ENCODE peak calls at places on chromosomes 16 and 17, in four cellular contexts. One of them, this sample, is unnamed.
A peak's percentile ranks its signal among the peaks of the same experiment; 100 is the strongest.

GRCh38 chr17:72730091-72730490 is 362.4 kb downstream of the SLC39A11 start:
- DNase-seq in AG09309: no peak
- DNase-seq in Caco-2: no peak
- DNase-seq in dorsolateral prefrontal cortex: no peak
- DNase-seq in this sample: no peak

GRCh38 chr16:66408181-66409048 is 18.7 kb upstream of the BEAN1 start:
- DNase-seq in AG09309: no peak
- DNase-seq in Caco-2: no peak
- DNase-seq in dorsolateral prefrontal cortex: no peak
- DNase-seq in this sample: peak; percentile 40

GRCh38 chr17:38600416-38600815 is 5.3 kb downstream of the SRCIN1 start:
- DNase-seq in AG09309: no peak
- DNase-seq in Caco-2: no peak
- DNase-seq in dorsolateral prefrontal cortex: no peak
- DNase-seq in this sample: no peak

GRCh38 chr16:68022278-68022727 is 729 bp downstream of the DDX28 start:
- DNase-seq in AG09309: no peak
- DNase-seq in Caco-2: no peak
- DNase-seq in dorsolateral prefrontal cortex: peak; percentile 6
- DNase-seq in this sample: no peak

GRCh38 chr16:12208341-12209035 is 232.0 kb downstream of the SNX29 start:
- DNase-seq in AG09309: no peak
- DNase-seq in Caco-2: no peak
- DNase-seq in dorsolateral prefrontal cortex: no peak
- DNase-seq in this sample: no peak

GRCh38 chr16:7650446-7650845 is 317.8 kb downstream of the RBFOX1 start:
- DNase-seq in AG09309: no peak
- DNase-seq in Caco-2: no peak
- DNase-seq in dorsolateral prefrontal cortex: no peak
- DNase-seq in this sample: no peak

GRCh38 chr17:2911035-2911754 is 115.0 kb downstream of the RAP1GAP2 start:
- DNase-seq in AG09309: no peak
- DNase-seq in Caco-2: no peak
- DNase-seq in dorsolateral prefrontal cortex: no peak
- DNase-seq in this sample: no peak

GRCh38 chr16:49603956-49604355 is 230.4 kb downstream of the C16orf78 start:
- DNase-seq in AG09309: no peak
- DNase-seq in Caco-2: no peak
- DNase-seq in dorsolateral prefrontal cortex: no peak
- DNase-seq in this sample: no peak

GRCh38 chr17:74392848-74393247 is 25.5 kb downstream of the GPR142 start:
- DNase-seq in AG09309: no peak
- DNase-seq in Caco-2: no peak
- DNase-seq in dorsolateral prefrontal cortex: no peak
- DNase-seq in this sample: no peak

GRCh38 chr16:48164907-48165715 is 9.3 kb upstream of the ABCC12 start:
- DNase-seq in AG09309: no peak
- DNase-seq in Caco-2: peak; percentile 86
- DNase-seq in dorsolateral prefrontal cortex: peak; percentile 69
- DNase-seq in this sample: peak; percentile 48
- TF ChIP-seq CTCF in AG09309: peak; percentile 89
- TF ChIP-seq CTCF in Caco-2: peak; percentile 91
- TF ChIP-seq CTCF in dorsolateral prefrontal cortex: peak; percentile 90
- TF ChIP-seq CTCF in this sample: peak; percentile 70

GRCh38 chr16:89491974-89492687 is 1.8 kb upstream of the ANKRD11 start:
- DNase-seq in AG09309: no peak
- DNase-seq in Caco-2: no peak
- DNase-seq in dorsolateral prefrontal cortex: no peak
- DNase-seq in this sample: no peak
- H3K4me3 ChIP-seq in AG09309: peak overlapping the region; percentile 75
- H3K4me3 ChIP-seq in Caco-2: peak overlapping the region; percentile 65
- H3K4me3 ChIP-seq in dorsolateral prefrontal cortex: peak overlapping the region; percentile 100
- H3K4me3 ChIP-seq in this sample: peak overlapping the region; percentile 86

GRCh38 chr17:42980766-42981397 is 517 bp downstream of the RUNDC1 start:
- DNase-seq in AG09309: no peak
- DNase-seq in Caco-2: peak; percentile 82
- DNase-seq in dorsolateral prefrontal cortex: peak; percentile 57
- DNase-seq in this sample: no peak
- TF ChIP-seq CTCF in AG09309: no peak
- TF ChIP-seq CTCF in Caco-2: no peak
- TF ChIP-seq CTCF in dorsolateral prefrontal cortex: no peak
- TF ChIP-seq CTCF in this sample: no peak

GRCh38 chr17:42681976-42682375 is 333 bp upstream of the CCR10 start:
- DNase-seq in AG09309: no peak
- DNase-seq in Caco-2: no peak
- DNase-seq in dorsolateral prefrontal cortex: no peak
- DNase-seq in this sample: no peak
- H3K4me3 ChIP-seq in AG09309: peak overlapping the region; percentile 69
- H3K4me3 ChIP-seq in Caco-2: peak overlapping the region; percentile 42
- H3K4me3 ChIP-seq in dorsolateral prefrontal cortex: peak overlapping the region; percentile 68
- H3K4me3 ChIP-seq in this sample: peak overlapping the region; percentile 58

DNA sequence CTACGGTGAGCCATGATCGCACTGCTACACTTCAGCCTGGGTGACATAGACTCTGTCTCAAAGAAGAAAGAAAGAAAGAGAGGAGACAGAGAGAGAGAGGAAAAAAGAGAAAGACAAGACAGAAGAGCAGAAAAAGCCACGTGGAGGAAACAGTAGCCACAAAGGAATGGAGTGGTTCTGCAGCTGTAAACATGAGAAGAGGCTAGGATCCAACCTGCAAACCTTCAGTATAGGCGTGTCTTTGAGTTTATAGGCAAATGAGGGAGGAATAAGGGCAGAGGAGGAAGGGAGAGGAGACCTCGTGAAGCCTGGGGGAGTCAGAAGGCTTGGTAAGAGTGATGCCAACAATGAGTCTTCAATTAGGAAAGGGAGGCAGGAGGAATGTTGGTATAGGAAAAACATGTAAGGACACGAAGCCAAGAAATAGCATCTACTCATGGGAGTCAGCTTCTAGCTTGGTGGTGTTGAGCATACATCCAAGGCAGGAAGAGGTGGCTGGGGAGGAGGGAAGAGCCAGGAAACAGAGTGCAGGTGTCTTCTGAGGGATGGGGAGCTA is 3.9 kb downstream of the MED9 start:
- DNase-seq in AG09309: no peak
- DNase-seq in Caco-2: no peak
- DNase-seq in dorsolateral prefrontal cortex: no peak
- DNase-seq in this sample: no peak
- TF ChIP-seq CTCF in AG09309: no peak
- TF ChIP-seq CTCF in Caco-2: no peak
- TF ChIP-seq CTCF in dorsolateral prefrontal cortex: no peak
- TF ChIP-seq CTCF in this sample: no peak

GRCh38 chr16:57800213-57801097 is 1.8 kb downstream of the KIFC3 start:
- DNase-seq in AG09309: no peak
- DNase-seq in Caco-2: no peak
- DNase-seq in dorsolateral prefrontal cortex: no peak
- DNase-seq in this sample: no peak
- H3K4me3 ChIP-seq in AG09309: peak overlapping the region; percentile 82
- H3K4me3 ChIP-seq in Caco-2: no peak overlapping the region
- H3K4me3 ChIP-seq in dorsolateral prefrontal cortex: peak overlapping the region; percentile 73
- H3K4me3 ChIP-seq in this sample: peak overlapping the region; percentile 79

GRCh38 chr17:47745037-47745380 is 12.0 kb downstream of the TBX21 start:
- DNase-seq in AG09309: no peak
- DNase-seq in Caco-2: no peak
- DNase-seq in dorsolateral prefrontal cortex: no peak
- DNase-seq in this sample: no peak

GRCh38 chr17:47744168-47745036 is 11.4 kb downstream of the TBX21 start:
- DNase-seq in AG09309: no peak
- DNase-seq in Caco-2: no peak
- DNase-seq in dorsolateral prefrontal cortex: no peak
- DNase-seq in this sample: no peak

GRCh38 chr17:47741109-47741792 is 8.2 kb downstream of the TBX21 start:
- DNase-seq in AG09309: no peak
- DNase-seq in Caco-2: no peak
- DNase-seq in dorsolateral prefrontal cortex: no peak
- DNase-seq in this sample: no peak

GRCh38 chr17:47741793-47742145 is 8.7 kb downstream of the TBX21 start:
- DNase-seq in AG09309: no peak
- DNase-seq in Caco-2: no peak
- DNase-seq in dorsolateral prefrontal cortex: no peak
- DNase-seq in this sample: no peak

GRCh38 chr17:47742319-47743181 is 9.5 kb downstream of the TBX21 start:
- DNase-seq in AG09309: no peak
- DNase-seq in Caco-2: peak; percentile 77
- DNase-seq in dorsolateral prefrontal cortex: no peak
- DNase-seq in this sample: no peak
- TF ChIP-seq CTCF in AG09309: peak; percentile 29
- TF ChIP-seq CTCF in Caco-2: peak; percentile 96
- TF ChIP-seq CTCF in dorsolateral prefrontal cortex: peak; percentile 59
- TF ChIP-seq CTCF in this sample: peak; percentile 46

GRCh38 chr17:80498242-80498919 is 22.0 kb upstream of the NPTX1 start:
- DNase-seq in AG09309: peak; percentile 8
- DNase-seq in Caco-2: no peak
- DNase-seq in dorsolateral prefrontal cortex: no peak
- DNase-seq in this sample: no peak
- H3K4me3 ChIP-seq in AG09309: no peak overlapping the region
- H3K4me3 ChIP-seq in Caco-2: no peak overlapping the region
- H3K4me3 ChIP-seq in dorsolateral prefrontal cortex: peak overlapping the region; percentile 20
- H3K4me3 ChIP-seq in this sample: no peak overlapping the region

This sample was measured in HFF-Myc.